ENCODE peak calls at places on chromosomes 3 and 15, in six cellular contexts. E is stimulated activated CD4-positive, alpha-beta T cell treated with anti-CD3 and anti-CD28 coated beads, Interleukin-12 subunit alpha, Interleukin-12 subunit beta, amount 100 ng/mL, for 48 hours; P is stimulated activated naive CD8-positive, alpha-beta T cell treated with anti-CD3 and anti-CD28 coated beads, Interleukin-15, amount 100 ng/mL, for 72 hours; D is HL-60; J is activated T-helper 1 cell treated with anti-CD3 and anti-CD28 coated beads, Interleukin-12 subunit alpha, Interleukin-12 subunit beta, Interleukin-2, Interleukin-4 antibody, amounts not matched to agents 30 ng/mL and 10 ng/mL and 1 ng/mL, durations not matched to agents 14 hours and 24 hours and 36 hours; A is RPMI8226. B is an unnamed sample.
A peak's percentile ranks its signal among the peaks of the same experiment; 100 is the strongest.

GRCh38 chr15:50055333-50056278 is 63.4 kb downstream of the ATP8B4 start:
- DNase-seq in A (no peak), J (no peak), E (no peak), P (no peak), D (peak; percentile 61), B (peak; percentile 81)

GRCh38 chr3:9226326-9226725 is 23.1 kb downstream of the SRGAP3 start:
- DNase-seq in E (no peak), J (no peak), P (no peak), A (no peak), D (no peak), B (peak; percentile 11)

GRCh38 chr3:170278632-170279031 is 56.4 kb downstream of the PRKCI start:
- DNase-seq in E (no peak), D (peak; percentile 42), P (no peak), A (peak; percentile 73), J (no peak), B (no peak)

GRCh38 chr15:70093070-70093469 is 4.6 kb downstream of the TLE3 start:
- DNase-seq in E (no peak), P (no peak), J (no peak), A (no peak), D (no peak), B (no peak)

GRCh38 chr3:172595648-172596393 is 72.6 kb upstream of the TNFSF10 start:
- DNase-seq in J (peak; percentile 42), A (peak; percentile 84), E (no peak), D (peak; percentile 49), P (peak; percentile 27), B (peak; percentile 23)

GRCh38 chr3:95721938-95722337 is 1092.5 kb upstream of the EPHA6 start:
- DNase-seq in E (no peak), D (no peak), J (no peak), P (no peak), A (no peak), B (no peak)

GRCh38 chr3:9898467-9899229 is 4.0 kb upstream of the IL17RE start:
- DNase-seq in P (no peak), J (no peak), E (no peak), A (no peak), D (no peak), B (no peak)

GRCh38 chr15:60301024-60301423 is 96.8 kb downstream of the ANXA2 start:
- DNase-seq in P (no peak), A (no peak), E (no peak), D (no peak), J (no peak), B (no peak)

GRCh38 chr3:142586803-142587406 is 8.4 kb upstream of the ATR start:
- DNase-seq in J (no peak), D (peak; percentile 49), E (no peak), P (peak; percentile 22), A (peak; percentile 74), B (peak; percentile 71)

GRCh38 chr3:157174616-157175498 is 14.9 kb upstream of the CCNL1 start:
- DNase-seq in E (peak; percentile 96), J (peak; percentile 98), P (peak; percentile 95), D (peak; percentile 99), A (peak; percentile 100), B (peak; percentile 99)

GRCh38 chr3:28906561-28907310 is 374.1 kb upstream of the RBMS3 start:
- DNase-seq in A (no peak), E (no peak), J (no peak), D (no peak), P (no peak), B (no peak)

GRCh38 chr3:9915252-9916141 is 1.4 kb upstream of the IL17RC start:
- DNase-seq in J (no peak), A (peak; percentile 54), P (peak; percentile 43), E (peak; percentile 32), D (peak; percentile 47), B (peak; percentile 18)

GRCh38 chr3:153138267-153139210 is 23.5 kb upstream of the RAP2B start:
- DNase-seq in J (peak; percentile 48), D (peak; percentile 2), P (peak; percentile 40), A (peak; percentile 97), E (peak; percentile 63), B (peak; percentile 86)